ENCODE peak calls at places on chromosomes 2 and 18, in six cellular contexts. One of them, this sample, is unnamed.

GRCh38 chr2:105455488-105455991 is 56.7 kb upstream of the FHL2 start:
- DNase-seq in epithelial cell of esophagus: peak
- DNase-seq in dorsolateral prefrontal cortex: no peak
- DNase-seq in Calu3: peak
- DNase-seq in GDM1: no peak
- DNase-seq in T-helper 2 cell: no peak
- DNase-seq in this sample: no peak

GRCh38 chr2:86140969-86141392 is 34.9 kb downstream of the PTCD3 start:
- DNase-seq in epithelial cell of esophagus: no peak
- DNase-seq in dorsolateral prefrontal cortex: no peak
- DNase-seq in Calu3: no peak
- DNase-seq in GDM1: no peak
- DNase-seq in T-helper 2 cell: no peak
- DNase-seq in this sample: no peak

GRCh38 chr18:24010673-24011072 is 3.9 kb upstream of the TTC39C start:
- DNase-seq in epithelial cell of esophagus: no peak
- DNase-seq in dorsolateral prefrontal cortex: no peak
- DNase-seq in Calu3: no peak
- DNase-seq in GDM1: no peak
- DNase-seq in T-helper 2 cell: no peak
- DNase-seq in this sample: no peak

GRCh38 chr2:20635698-20636584 is 15.0 kb downstream of the HS1BP3 start:
- DNase-seq in epithelial cell of esophagus: peak
- DNase-seq in dorsolateral prefrontal cortex: peak
- DNase-seq in Calu3: peak
- DNase-seq in GDM1: no peak
- DNase-seq in T-helper 2 cell: no peak
- DNase-seq in this sample: peak

GRCh38 chr18:58870621-58871020 is 5.9 kb downstream of the ZNF532 start:
- DNase-seq in epithelial cell of esophagus: no peak
- DNase-seq in dorsolateral prefrontal cortex: no peak
- DNase-seq in Calu3: no peak
- DNase-seq in GDM1: no peak
- DNase-seq in T-helper 2 cell: no peak
- DNase-seq in this sample: no peak

GRCh38 chr2:17813015-17813741 is 3.1 kb upstream of the MSGN1 start:
- DNase-seq in epithelial cell of esophagus: peak
- DNase-seq in dorsolateral prefrontal cortex: no peak
- DNase-seq in Calu3: no peak
- DNase-seq in GDM1: no peak
- DNase-seq in T-helper 2 cell: no peak
- DNase-seq in this sample: no peak

GRCh38 chr18:21820035-21820810 is 79.6 kb downstream of the MIB1 start:
- DNase-seq in epithelial cell of esophagus: peak
- DNase-seq in dorsolateral prefrontal cortex: no peak
- DNase-seq in Calu3: no peak
- DNase-seq in GDM1: no peak
- DNase-seq in T-helper 2 cell: no peak
- DNase-seq in this sample: no peak

GRCh38 chr2:170554278-170554955 is 160.7 kb upstream of the SP5 start:
- DNase-seq in epithelial cell of esophagus: peak
- DNase-seq in dorsolateral prefrontal cortex: no peak
- DNase-seq in Calu3: no peak
- DNase-seq in GDM1: no peak
- DNase-seq in T-helper 2 cell: no peak
- DNase-seq in this sample: no peak

GRCh38 chr2:39119732-39120520 is 925 bp downstream of the SOS1 start:
- DNase-seq in epithelial cell of esophagus: peak
- DNase-seq in dorsolateral prefrontal cortex: peak
- DNase-seq in Calu3: peak
- DNase-seq in GDM1: peak
- DNase-seq in T-helper 2 cell: peak
- DNase-seq in this sample: peak

GRCh38 chr18:22689711-22690110 is 243.4 kb upstream of the RBBP8 start:
- DNase-seq in epithelial cell of esophagus: no peak
- DNase-seq in dorsolateral prefrontal cortex: no peak
- DNase-seq in Calu3: no peak
- DNase-seq in GDM1: no peak
- DNase-seq in T-helper 2 cell: no peak
- DNase-seq in this sample: no peak

GRCh38 chr2:131148426-131148825 is 43.3 kb downstream of the PLEKHB2 start:
- DNase-seq in epithelial cell of esophagus: no peak
- DNase-seq in dorsolateral prefrontal cortex: no peak
- DNase-seq in Calu3: no peak
- DNase-seq in GDM1: no peak
- DNase-seq in T-helper 2 cell: no peak
- DNase-seq in this sample: no peak

GRCh38 chr2:17800219-17800618 is 16.0 kb upstream of the MSGN1 start:
- DNase-seq in epithelial cell of esophagus: no peak
- DNase-seq in dorsolateral prefrontal cortex: peak
- DNase-seq in Calu3: no peak
- DNase-seq in GDM1: no peak
- DNase-seq in T-helper 2 cell: no peak
- DNase-seq in this sample: no peak

GRCh38 chr18:63832470-63832869 is 55.0 kb upstream of the SERPINB2 start:
- DNase-seq in epithelial cell of esophagus: peak
- DNase-seq in dorsolateral prefrontal cortex: no peak
- DNase-seq in Calu3: no peak
- DNase-seq in GDM1: no peak
- DNase-seq in T-helper 2 cell: no peak
- DNase-seq in this sample: no peak

GRCh38 chr2:230226090-230226551 is 585 bp downstream of the SP140 start:
- DNase-seq in epithelial cell of esophagus: no peak
- DNase-seq in dorsolateral prefrontal cortex: no peak
- DNase-seq in Calu3: no peak
- DNase-seq in GDM1: no peak
- DNase-seq in T-helper 2 cell: no peak
- DNase-seq in this sample: no peak

GRCh38 chr2:210072922-210073509 is 70.6 kb downstream of the RPE start:
- DNase-seq in epithelial cell of esophagus: peak
- DNase-seq in dorsolateral prefrontal cortex: no peak
- DNase-seq in Calu3: peak
- DNase-seq in GDM1: peak
- DNase-seq in T-helper 2 cell: no peak
- DNase-seq in this sample: no peak

This sample was measured in ecto neural progenitor cell.